ENCODE peak calls at places on chromosomes 5 and 9, in five cellular contexts. N, R, P, B and Q are unnamed samples.

GRCh38 chr9:37801287-37801850 is 772 bp downstream of the DCAF10 start:
- DNase-seq in B (no peak), P (no peak), R (no peak), N (peak), Q (peak)

GRCh38 chr5:167701103-167701502 is 590.3 kb upstream of the WWC1 start:
- DNase-seq in R (no peak), N (no peak), P (no peak), B (no peak), Q (no peak)

GRCh38 chr9:100714372-100715099 is 136.7 kb downstream of the CAVIN4 start:
- DNase-seq in P (peak), N (peak), R (peak), B (no peak), Q (peak)

GRCh38 chr9:113220467-113221002 is 542 bp downstream of the FKBP15 start:
- DNase-seq in P (no peak), B (no peak), N (no peak), R (no peak), Q (no peak)

GRCh38 chr9:7173139-7173538 is 415.4 kb downstream of the KDM4C start:
- DNase-seq in P (no peak), N (no peak), R (no peak), B (no peak), Q (no peak)

GRCh38 chr9:83199240-83199639 is 136.3 kb upstream of the RASEF start:
- DNase-seq in P (no peak), R (no peak), N (peak), B (peak), Q (peak)

GRCh38 chr5:90201923-90202322 is 207.6 kb downstream of the CETN3 start:
- DNase-seq in P (no peak), N (no peak), B (no peak), R (no peak), Q (no peak)

GRCh38 chr9:92325991-92326500 is 293 bp downstream of the CENPP start:
- DNase-seq in N (no peak), B (no peak), P (no peak), R (no peak), Q (no peak)

GRCh38 chr9:105735366-105735765 is 41.0 kb downstream of the TMEM38B start:
- DNase-seq in B (no peak), R (no peak), N (no peak), P (no peak), Q (no peak)

GRCh38 chr5:40191041-40191550 is 488.6 kb upstream of the PTGER4 start:
- DNase-seq in B (no peak), P (no peak), R (no peak), N (no peak), Q (no peak)

GRCh38 chr9:131254107-131254491 is 22.2 kb downstream of the FAM78A start:
- DNase-seq in P (no peak), R (no peak), B (no peak), N (no peak), Q (no peak)

GRCh38 chr9:95627802-95628201 is 111.0 kb upstream of the PTCH1 start:
- DNase-seq in P (no peak), B (no peak), N (no peak), R (no peak), Q (peak)

GRCh38 chr5:93596676-93597441 is 13.8 kb downstream of the NR2F1 start:
- DNase-seq in R (no peak), N (no peak), B (no peak), P (no peak), Q (peak)

GRCh38 chr9:4844031-4844430 is 51.3 kb downstream of the RCL1 start:
- DNase-seq in N (no peak), B (no peak), P (no peak), R (no peak), Q (no peak)

GRCh38 chr9:94847486-94847885 is 121.0 kb downstream of the AOPEP start:
- DNase-seq in R (no peak), P (no peak), B (no peak), N (no peak), Q (no peak)

GRCh38 chr5:10498350-10498749 is 56.7 kb downstream of the ROPN1L start:
- DNase-seq in N (no peak), B (no peak), R (no peak), P (no peak), Q (no peak)

GRCh38 chr5:156475831-156476551 is 149.0 kb downstream of the SGCD start:
- DNase-seq in B (no peak), N (no peak), R (no peak), P (no peak), Q (peak)

GRCh38 chr5:115423541-115423940 is 121.0 kb downstream of the FEM1C start:
- DNase-seq in P (no peak), N (peak), R (no peak), B (no peak), Q (no peak)

GRCh38 chr9:119283118-119283794 is 86.0 kb downstream of the BRINP1 start:
- DNase-seq in B (no peak), P (no peak), N (no peak), R (no peak), Q (peak)